ENCODE peak calls at places on chromosomes 13 and 19, in nine cellular contexts. K, O, M, G, W, A, E, P and R are unnamed samples.

GRCh38 chr19:49713236-49713845 is 22.4 kb downstream of the CPT1C start:
- DNase-seq in E (no peak), A (no peak), W (no peak), P (no peak), M (no peak), K (no peak), O (no peak), G (no peak), R (no peak)

GRCh38 chr19:33630880-33631627 is 9.3 kb downstream of the CHST8 start:
- DNase-seq in P (no peak), A (no peak), W (no peak), K (no peak), O (no peak), G (no peak), M (no peak), E (no peak), R (peak)

GRCh38 chr19:50646074-50646807 is 3.0 kb upstream of the C19orf81 start:
- DNase-seq in M (no peak), O (no peak), E (no peak), A (peak), G (no peak), W (no peak), K (no peak), P (no peak), R (no peak)

GRCh38 chr13:44934724-44935123 is 54.5 kb downstream of the NUFIP1 start:
- DNase-seq in O (no peak), P (peak), K (no peak), E (no peak), A (peak), G (no peak), W (no peak), M (no peak), R (no peak)

GRCh38 chr19:35000647-35001501 is 751 bp downstream of the GRAMD1A start:
- DNase-seq in W (peak), A (peak), G (no peak), K (no peak), P (peak), M (no peak), E (no peak), O (no peak), R (no peak)

GRCh38 chr19:38731654-38732301 is 12.5 kb downstream of the CAPN12 start:
- DNase-seq in P (no peak), O (no peak), K (peak), A (no peak), W (peak), G (no peak), M (no peak), E (no peak), R (no peak)

GRCh38 chr13:49629947-49630346 is 1.6 kb downstream of the ARL11 start:
- DNase-seq in O (no peak), A (peak), P (no peak), G (no peak), E (no peak), W (no peak), K (no peak), M (no peak), R (no peak)

GRCh38 chr19:2567580-2567979 is 91.7 kb downstream of the GADD45B start:
- DNase-seq in E (no peak), W (no peak), A (no peak), M (no peak), K (no peak), O (peak), G (no peak), P (no peak), R (peak)

GRCh38 chr13:49625392-49626137 is 2.7 kb upstream of the ARL11 start:
- DNase-seq in A (peak), E (no peak), P (no peak), K (peak), W (no peak), M (no peak), G (no peak), O (no peak), R (peak)

GRCh38 chr19:50513746-50514345 is at the start of gene ASPDH:
- DNase-seq in E (no peak), A (no peak), K (no peak), G (no peak), P (no peak), W (no peak), O (no peak), M (no peak), R (no peak)

GRCh38 chr19:19595171-19595701 is 23.3 kb downstream of the PBX4 start:
- DNase-seq in A (peak), K (no peak), P (no peak), E (no peak), W (peak), M (no peak), G (no peak), O (no peak), R (no peak)

GRCh38 chr19:3330047-3330446 is 36.3 kb upstream of the NFIC start:
- DNase-seq in W (no peak), K (no peak), A (no peak), G (no peak), E (no peak), P (no peak), O (no peak), M (no peak), R (no peak)

GRCh38 chr19:19475845-19476828 is 39.2 kb downstream of the TSSK6 start:
- DNase-seq in O (peak), W (no peak), G (no peak), K (no peak), A (no peak), E (no peak), P (no peak), M (no peak), R (no peak)

DNA sequence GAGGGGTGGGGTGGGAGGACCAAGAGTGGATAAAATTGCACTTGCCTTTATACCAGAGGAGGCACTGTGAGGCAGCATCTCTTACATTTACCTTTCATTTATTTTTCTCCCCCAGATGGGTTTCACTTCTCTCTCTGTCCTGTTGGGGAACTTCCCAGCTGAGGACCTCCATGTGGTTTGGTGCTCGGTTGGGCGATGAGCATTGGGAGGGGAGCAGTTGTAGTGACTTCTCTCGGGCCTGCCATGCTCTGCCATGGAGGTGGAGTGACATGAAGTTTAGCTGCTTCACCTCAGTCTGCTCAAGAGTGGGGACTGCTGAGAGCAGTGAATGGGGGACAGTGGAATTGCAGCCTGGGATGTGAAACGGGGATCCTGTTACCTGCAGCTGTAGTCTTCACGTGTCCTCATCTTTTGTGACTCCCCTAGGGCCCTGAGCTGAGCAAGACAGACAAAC is 23.1 kb upstream of the CXCL17 start:
- DNase-seq in E (no peak), W (peak), K (no peak), A (no peak), G (no peak), O (no peak), M (no peak), P (no peak), R (no peak)
- TF ChIP-seq CTCF in E (no peak), W (peak), K (no peak), A (no peak), G (no peak), O (no peak), M (no peak), P (no peak), R (no peak)

GRCh38 chr19:55441692-55442321 is 1.3 kb downstream of the SHISA7 start:
- DNase-seq in K (no peak), M (no peak), A (no peak), E (no peak), O (no peak), W (no peak), P (no peak), G (no peak), R (no peak)

GRCh38 chr19:55444720-55445045 is 1.6 kb upstream of the SHISA7 start:
- DNase-seq in M (no peak), P (no peak), O (no peak), A (no peak), K (no peak), G (no peak), E (no peak), W (no peak), R (no peak)

GRCh38 chr19:55443824-55444719 is 972 bp upstream of the SHISA7 start:
- DNase-seq in G (no peak), O (no peak), W (no peak), M (no peak), K (no peak), P (no peak), A (no peak), E (no peak), R (no peak)

GRCh38 chr19:55442372-55443044 is 592 bp downstream of the SHISA7 start:
- DNase-seq in K (no peak), W (no peak), E (no peak), A (no peak), O (no peak), M (no peak), G (no peak), P (no peak), R (no peak)

GRCh38 chr19:55443045-55443823 is at the start of gene SHISA7:
- DNase-seq in O (no peak), E (no peak), A (no peak), P (no peak), W (no peak), K (no peak), M (no peak), G (no peak), R (no peak)
- TF ChIP-seq CTCF in O (no peak), E (no peak), A (no peak), P (no peak), W (no peak), K (no peak), M (no peak), G (no peak), R (no peak)

DNA sequence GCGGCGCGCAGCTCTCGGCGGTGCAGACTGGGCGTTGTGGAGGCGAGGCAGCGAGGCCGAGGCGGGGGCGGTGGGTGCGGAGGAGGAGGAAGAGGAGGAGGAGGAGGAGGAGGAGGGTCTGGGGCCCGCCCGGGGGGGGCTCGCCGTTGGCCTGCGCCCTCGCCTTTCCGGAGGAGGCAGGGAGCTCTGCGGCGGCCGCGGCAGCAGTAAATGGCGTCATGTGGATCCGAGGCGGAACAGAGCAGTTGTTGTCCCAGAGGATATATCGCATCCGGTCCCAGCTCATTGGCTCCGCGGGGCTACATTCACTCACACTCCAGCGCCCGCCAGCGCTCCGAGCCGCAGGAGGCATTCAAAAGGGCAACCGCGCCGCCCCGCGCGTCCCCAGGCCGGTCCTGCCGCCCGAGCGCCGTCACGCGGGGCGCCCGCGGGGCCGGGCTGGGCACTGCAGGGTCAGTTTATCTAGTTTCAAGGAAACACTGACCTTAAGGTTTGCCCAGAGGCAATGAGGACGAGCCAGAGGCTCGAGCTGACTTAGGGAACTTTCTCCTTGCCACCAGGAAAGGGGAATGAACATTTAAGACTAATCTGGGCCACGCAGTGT is at the start of gene SPRY2:
- DNase-seq in A (peak), W (peak), M (peak), P (peak), G (peak), E (peak), O (peak), K (peak), R (peak)
- TF ChIP-seq CTCF in A (peak), W (no peak), M (no peak), P (no peak), G (no peak), E (peak), O (no peak), K (no peak), R (no peak)

DNA sequence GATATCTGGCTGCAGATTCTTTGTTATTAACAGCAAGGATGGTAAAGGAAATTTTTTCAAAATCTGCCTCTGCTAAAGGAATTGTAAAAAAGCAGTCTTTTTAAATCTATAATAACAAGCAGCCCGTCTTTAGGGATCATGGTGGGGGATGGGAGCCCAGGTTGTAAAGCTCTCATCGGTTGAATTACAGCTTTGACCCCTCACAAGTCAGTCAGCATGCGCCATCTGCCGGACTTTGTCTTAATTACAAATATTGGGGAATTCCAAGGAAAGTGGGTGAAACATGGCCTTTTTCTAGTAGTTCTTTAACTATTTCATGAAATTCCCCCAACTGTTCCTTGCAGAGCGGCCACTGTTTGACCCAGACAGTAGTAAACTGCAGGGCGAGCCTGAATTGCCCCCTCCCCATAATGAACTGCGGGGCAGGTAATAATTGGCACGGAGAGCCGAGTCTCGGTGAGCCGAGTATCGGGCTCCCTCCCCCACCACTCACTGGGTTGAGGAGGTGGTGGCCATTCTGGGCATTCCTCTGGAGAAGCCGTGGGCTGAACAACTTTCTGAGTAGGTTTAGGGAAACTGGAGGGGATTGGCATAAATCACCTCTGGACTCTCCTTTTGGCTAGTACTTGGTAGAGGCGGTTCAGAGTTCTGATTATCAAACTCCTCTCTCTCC is 11.6 kb downstream of the ZNF578 start:
- DNase-seq in O (no peak), P (no peak), M (no peak), G (no peak), K (no peak), W (no peak), E (no peak), A (no peak), R (no peak)
- TF ChIP-seq CTCF in O (no peak), P (no peak), M (no peak), G (no peak), K (no peak), W (no peak), E (peak), A (no peak), R (no peak)

GRCh38 chr13:28548872-28549271 is 53.9 kb upstream of the FLT1 start:
- DNase-seq in G (no peak), W (no peak), O (no peak), M (no peak), P (no peak), E (no peak), K (no peak), A (no peak), R (no peak)
- TF ChIP-seq CTCF in G (peak), W (no peak), O (no peak), M (no peak), P (no peak), E (no peak), K (no peak), A (peak), R (no peak)

DNA sequence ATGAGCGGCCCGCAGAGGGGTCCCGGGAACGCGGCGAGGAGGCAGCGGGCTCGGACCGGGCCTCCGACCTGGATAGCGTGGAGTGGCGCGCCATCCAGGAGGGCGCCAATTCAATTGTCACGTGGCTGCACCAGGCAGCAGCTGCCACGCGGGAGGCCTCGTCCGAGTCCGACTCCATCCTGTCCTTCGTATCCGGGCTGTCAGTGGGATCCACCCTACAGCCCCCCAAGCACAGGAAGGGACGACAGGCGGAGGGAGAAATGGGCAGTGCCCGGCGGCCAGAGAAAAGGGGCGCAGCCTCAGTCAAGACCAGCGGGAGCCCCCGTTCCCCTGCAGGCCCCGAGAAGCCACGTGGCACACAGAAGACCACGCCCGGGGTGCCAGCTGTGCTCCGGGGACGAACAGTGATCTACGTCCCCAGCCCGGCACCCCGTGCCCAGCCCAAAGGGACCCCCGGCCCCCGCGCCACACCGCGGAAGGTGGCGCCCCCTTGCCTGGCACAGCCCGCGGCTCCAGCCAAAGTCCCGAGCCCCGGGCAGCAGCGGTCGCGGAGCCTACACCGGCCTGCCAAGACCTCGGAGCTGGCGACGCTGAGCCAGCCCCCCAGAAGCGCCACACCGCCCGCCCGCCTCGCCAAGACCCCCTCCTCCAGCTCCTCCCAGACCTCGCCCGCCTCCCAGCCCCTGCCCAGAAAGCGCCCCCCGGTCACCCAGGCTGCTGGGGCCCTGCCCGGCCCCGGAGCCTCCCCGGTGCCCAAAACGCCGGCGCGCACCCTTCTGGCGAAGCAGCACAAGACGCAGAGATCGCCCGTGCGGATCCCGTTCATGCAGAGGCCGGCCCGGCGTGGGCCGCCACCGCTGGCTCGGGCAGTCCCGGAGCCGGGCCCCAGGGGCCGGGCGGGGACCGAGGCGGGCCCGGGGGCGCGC is 10.5 kb downstream of the C19orf25 start:
- DNase-seq in K (no peak), O (no peak), M (no peak), P (no peak), A (peak), W (peak), G (no peak), E (no peak), R (no peak)
- TF ChIP-seq CTCF in K (no peak), O (no peak), M (no peak), P (no peak), A (peak), W (no peak), G (no peak), E (no peak), R (no peak)